ENCODE peak calls at places on chromosome 20, in eight cellular contexts. One of them, this sample, is unnamed.

GRCh38 chr20:20487811-20488210 is 119.9 kb downstream of the INSM1 start:
- DNase-seq in GM13977: no peak
- DNase-seq in testis: no peak
- DNase-seq in fibroblast of lung: no peak
- DNase-seq in BJ: peak; percentile 15
- DNase-seq in MM.1S: no peak
- DNase-seq in RWPE1: no peak
- DNase-seq in D721Med: no peak
- DNase-seq in this sample: no peak

GRCh38 chr20:33434434-33434833 is 9.1 kb downstream of the SNTA1 start:
- DNase-seq in GM13977: no peak
- DNase-seq in testis: no peak
- DNase-seq in fibroblast of lung: no peak
- DNase-seq in BJ: no peak
- DNase-seq in MM.1S: no peak
- DNase-seq in RWPE1: no peak
- DNase-seq in D721Med: no peak
- DNase-seq in this sample: no peak

GRCh38 chr20:31678389-31679356 is 41.0 kb downstream of the COX4I2 start:
- DNase-seq in GM13977: no peak
- DNase-seq in testis: peak; percentile 78
- DNase-seq in fibroblast of lung: no peak
- DNase-seq in BJ: no peak
- DNase-seq in MM.1S: no peak
- DNase-seq in RWPE1: peak; percentile 96
- DNase-seq in D721Med: no peak
- DNase-seq in this sample: peak; percentile 73

GRCh38 chr20:50054626-50055511 is 58.1 kb downstream of the UBE2V1 start:
- DNase-seq in GM13977: no peak
- DNase-seq in testis: peak; percentile 53
- DNase-seq in fibroblast of lung: peak; percentile 55
- DNase-seq in BJ: no peak
- DNase-seq in MM.1S: no peak
- DNase-seq in RWPE1: no peak
- DNase-seq in D721Med: no peak
- DNase-seq in this sample: peak; percentile 60

GRCh38 chr20:47791084-47791599 is 5.9 kb upstream of the SULF2 start:
- DNase-seq in GM13977: no peak
- DNase-seq in testis: no peak
- DNase-seq in fibroblast of lung: no peak
- DNase-seq in BJ: no peak
- DNase-seq in MM.1S: no peak
- DNase-seq in RWPE1: peak; percentile 53
- DNase-seq in D721Med: no peak
- DNase-seq in this sample: no peak

GRCh38 chr20:9353916-9354276 is 160.5 kb upstream of the LAMP5 start:
- DNase-seq in GM13977: no peak
- DNase-seq in testis: no peak
- DNase-seq in fibroblast of lung: peak; percentile 54
- DNase-seq in BJ: no peak
- DNase-seq in MM.1S: no peak
- DNase-seq in RWPE1: no peak
- DNase-seq in D721Med: no peak
- DNase-seq in this sample: peak; percentile 22

GRCh38 chr20:4011226-4011975 is 4.0 kb downstream of the RNF24 start:
- DNase-seq in GM13977: no peak
- DNase-seq in testis: no peak
- DNase-seq in fibroblast of lung: no peak
- DNase-seq in BJ: no peak
- DNase-seq in MM.1S: no peak
- DNase-seq in RWPE1: no peak
- DNase-seq in D721Med: no peak
- DNase-seq in this sample: no peak

GRCh38 chr20:54028276-54029011 is 42.0 kb downstream of the BCAS1 start:
- DNase-seq in GM13977: no peak
- DNase-seq in testis: no peak
- DNase-seq in fibroblast of lung: no peak
- DNase-seq in BJ: no peak
- DNase-seq in MM.1S: no peak
- DNase-seq in RWPE1: no peak
- DNase-seq in D721Med: no peak
- DNase-seq in this sample: no peak

DNA sequence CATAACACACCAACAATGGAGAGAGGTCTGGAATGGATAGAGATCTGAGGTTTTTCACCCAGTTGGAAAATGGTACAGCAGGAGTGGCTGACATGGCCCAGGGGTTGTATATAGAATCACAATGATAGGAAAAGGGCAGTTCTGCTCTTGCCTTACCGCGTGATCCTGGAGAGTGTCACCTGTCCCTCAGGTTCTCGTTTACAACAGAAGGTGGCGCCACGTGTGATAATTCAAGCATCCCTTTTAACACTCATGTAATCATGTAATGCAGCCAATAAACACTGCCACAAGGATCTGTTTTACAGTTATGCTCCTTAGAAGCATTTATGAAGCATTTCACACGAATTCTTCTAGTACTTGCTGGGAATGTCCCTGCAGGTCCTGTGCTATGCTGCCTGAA is 12.9 kb upstream of the WFDC2 start:
- DNase-seq in GM13977: no peak
- DNase-seq in testis: peak; percentile 69
- DNase-seq in fibroblast of lung: no peak
- DNase-seq in BJ: no peak
- DNase-seq in MM.1S: peak; percentile 46
- DNase-seq in RWPE1: no peak
- DNase-seq in D721Med: no peak
- DNase-seq in this sample: no peak
- TF ChIP-seq CTCF in GM13977: peak; percentile 52
- TF ChIP-seq CTCF in testis: no peak
- TF ChIP-seq CTCF in fibroblast of lung: no peak
- TF ChIP-seq CTCF in BJ: peak; percentile 17
- TF ChIP-seq CTCF in MM.1S: peak; percentile 49
- TF ChIP-seq CTCF in RWPE1: no peak
- TF ChIP-seq CTCF in D721Med: peak; percentile 41
- TF ChIP-seq CTCF in this sample: peak; percentile 5

GRCh38 chr20:46004813-46005505 is 3.7 kb upstream of the MMP9 start:
- DNase-seq in GM13977: no peak
- DNase-seq in testis: no peak
- DNase-seq in fibroblast of lung: no peak
- DNase-seq in BJ: no peak
- DNase-seq in MM.1S: no peak
- DNase-seq in RWPE1: peak; percentile 84
- DNase-seq in D721Med: no peak
- DNase-seq in this sample: no peak
- TF ChIP-seq CTCF in GM13977: no peak
- TF ChIP-seq CTCF in testis: no peak
- TF ChIP-seq CTCF in fibroblast of lung: no peak
- TF ChIP-seq CTCF in BJ: no peak
- TF ChIP-seq CTCF in MM.1S: no peak
- TF ChIP-seq CTCF in RWPE1: no peak
- TF ChIP-seq CTCF in D721Med: no peak
- TF ChIP-seq CTCF in this sample: no peak

GRCh38 chr20:63481503-63481902 is 9.0 kb upstream of the KCNQ2 start:
- DNase-seq in GM13977: no peak
- DNase-seq in testis: no peak
- DNase-seq in fibroblast of lung: no peak
- DNase-seq in BJ: no peak
- DNase-seq in MM.1S: no peak
- DNase-seq in RWPE1: no peak
- DNase-seq in D721Med: no peak
- DNase-seq in this sample: no peak

GRCh38 chr20:63484651-63485403 is 12.4 kb upstream of the KCNQ2 start:
- DNase-seq in GM13977: no peak
- DNase-seq in testis: no peak
- DNase-seq in fibroblast of lung: no peak
- DNase-seq in BJ: no peak
- DNase-seq in MM.1S: no peak
- DNase-seq in RWPE1: no peak
- DNase-seq in D721Med: no peak
- DNase-seq in this sample: no peak

GRCh38 chr20:63482021-63482587 is 9.6 kb upstream of the KCNQ2 start:
- DNase-seq in GM13977: no peak
- DNase-seq in testis: no peak
- DNase-seq in fibroblast of lung: no peak
- DNase-seq in BJ: no peak
- DNase-seq in MM.1S: no peak
- DNase-seq in RWPE1: no peak
- DNase-seq in D721Med: no peak
- DNase-seq in this sample: no peak

GRCh38 chr20:63484236-63484635 is 11.8 kb upstream of the KCNQ2 start:
- DNase-seq in GM13977: no peak
- DNase-seq in testis: no peak
- DNase-seq in fibroblast of lung: no peak
- DNase-seq in BJ: no peak
- DNase-seq in MM.1S: no peak
- DNase-seq in RWPE1: no peak
- DNase-seq in D721Med: no peak
- DNase-seq in this sample: no peak

GRCh38 chr20:63483834-63484233 is 11.4 kb upstream of the KCNQ2 start:
- DNase-seq in GM13977: no peak
- DNase-seq in testis: no peak
- DNase-seq in fibroblast of lung: no peak
- DNase-seq in BJ: no peak
- DNase-seq in MM.1S: no peak
- DNase-seq in RWPE1: no peak
- DNase-seq in D721Med: no peak
- DNase-seq in this sample: no peak
- TF ChIP-seq CTCF in GM13977: no peak
- TF ChIP-seq CTCF in testis: no peak
- TF ChIP-seq CTCF in fibroblast of lung: no peak
- TF ChIP-seq CTCF in BJ: no peak
- TF ChIP-seq CTCF in MM.1S: no peak
- TF ChIP-seq CTCF in RWPE1: no peak
- TF ChIP-seq CTCF in D721Med: peak; percentile 26
- TF ChIP-seq CTCF in this sample: no peak

GRCh38 chr20:59403261-59403961 is 103.0 kb downstream of the EDN3 start:
- DNase-seq in GM13977: peak; percentile 78
- DNase-seq in testis: peak; percentile 79
- DNase-seq in fibroblast of lung: no peak
- DNase-seq in BJ: no peak
- DNase-seq in MM.1S: peak; percentile 33
- DNase-seq in RWPE1: peak; percentile 80
- DNase-seq in D721Med: peak; percentile 60
- DNase-seq in this sample: no peak

GRCh38 chr20:59402697-59403096 is 102.3 kb downstream of the EDN3 start:
- DNase-seq in GM13977: no peak
- DNase-seq in testis: peak; percentile 32
- DNase-seq in fibroblast of lung: no peak
- DNase-seq in BJ: no peak
- DNase-seq in MM.1S: no peak
- DNase-seq in RWPE1: no peak
- DNase-seq in D721Med: no peak
- DNase-seq in this sample: no peak

GRCh38 chr20:59405226-59405815 is 104.9 kb downstream of the EDN3 start:
- DNase-seq in GM13977: no peak
- DNase-seq in testis: no peak
- DNase-seq in fibroblast of lung: no peak
- DNase-seq in BJ: no peak
- DNase-seq in MM.1S: no peak
- DNase-seq in RWPE1: no peak
- DNase-seq in D721Med: no peak
- DNase-seq in this sample: no peak

GRCh38 chr20:59404749-59405148 is 104.3 kb downstream of the EDN3 start:
- DNase-seq in GM13977: no peak
- DNase-seq in testis: no peak
- DNase-seq in fibroblast of lung: no peak
- DNase-seq in BJ: no peak
- DNase-seq in MM.1S: no peak
- DNase-seq in RWPE1: no peak
- DNase-seq in D721Med: no peak
- DNase-seq in this sample: no peak

GRCh38 chr20:59403962-59404314 is 103.5 kb downstream of the EDN3 start:
- DNase-seq in GM13977: no peak
- DNase-seq in testis: no peak
- DNase-seq in fibroblast of lung: no peak
- DNase-seq in BJ: no peak
- DNase-seq in MM.1S: no peak
- DNase-seq in RWPE1: no peak
- DNase-seq in D721Med: no peak
- DNase-seq in this sample: no peak
- TF ChIP-seq CTCF in GM13977: no peak
- TF ChIP-seq CTCF in testis: no peak
- TF ChIP-seq CTCF in fibroblast of lung: peak; percentile 7
- TF ChIP-seq CTCF in BJ: no peak
- TF ChIP-seq CTCF in MM.1S: no peak
- TF ChIP-seq CTCF in RWPE1: peak; percentile 57
- TF ChIP-seq CTCF in D721Med: no peak
- TF ChIP-seq CTCF in this sample: no peak